ENCODE peak calls at places on chromosome 22, in five cellular contexts. T is GM12892, R is vagina, Z is thyroid gland, P is K562. D is an unnamed sample.

GRCh38 chr22:47065756-47066615 is 303.5 kb downstream of the TBC1D22A start:
- DNase-seq in T (no peak), R (no peak), Z (no peak), P (no peak), D (no peak)

GRCh38 chr22:19495562-19496323 is 16.0 kb downstream of the CDC45 start:
- DNase-seq in T (no peak), R (no peak), Z (no peak), P (no peak), D (no peak)

GRCh38 chr22:40512426-40513136 is 123.9 kb downstream of the MRTFA start:
- DNase-seq in T (no peak), R (peak), Z (no peak), P (no peak), D (no peak)

GRCh38 chr22:22957090-22957489 is 69.5 kb downstream of the IGLL5 start:
- DNase-seq in T (no peak), R (no peak), Z (no peak), P (no peak), D (no peak)

GRCh38 chr22:50102946-50103345 is 13.1 kb downstream of the MOV10L1 start:
- DNase-seq in T (no peak), R (no peak), Z (peak), P (peak), D (no peak)

GRCh38 chr22:50581950-50582561 is 593 bp downstream of the CHKB start:
- DNase-seq in T (no peak), R (no peak), Z (no peak), P (no peak), D (no peak)

GRCh38 chr22:50724616-50725015 is 13.4 kb upstream of the ACR start:
- DNase-seq in T (no peak), R (no peak), Z (no peak), P (no peak), D (no peak)

GRCh38 chr22:31646186-31647019 is 15.6 kb downstream of the PISD start:
- DNase-seq in T (no peak), R (no peak), Z (no peak), P (peak), D (peak)

GRCh38 chr22:49205401-49205800 is 622.3 kb downstream of the BRD1 start:
- DNase-seq in T (no peak), R (peak), Z (no peak), P (no peak), D (no peak)

GRCh38 chr22:26671317-26672059 is 14.1 kb downstream of the MIAT start:
- DNase-seq in T (peak), R (no peak), Z (peak), P (no peak), D (no peak)
- TF ChIP-seq POLR2A in T (peak), R (no peak), Z (no peak), P (no peak), D (no peak)

GRCh38 chr22:48099251-48099650 is 1336.8 kb downstream of the TBC1D22A start:
- DNase-seq in T (no peak), R (no peak), Z (no peak), P (no peak), D (no peak)

GRCh38 chr22:48098936-48099245 is 1336.4 kb downstream of the TBC1D22A start:
- DNase-seq in T (peak), R (no peak), Z (no peak), P (no peak), D (no peak)

GRCh38 chr22:48097723-48098122 is 1335.3 kb downstream of the TBC1D22A start:
- DNase-seq in T (no peak), R (no peak), Z (no peak), P (no peak), D (no peak)

GRCh38 chr22:48099671-48100070 is 1337.2 kb downstream of the TBC1D22A start:
- DNase-seq in T (no peak), R (no peak), Z (no peak), P (no peak), D (no peak)

GRCh38 chr22:48098243-48098935 is 1335.9 kb downstream of the TBC1D22A start:
- DNase-seq in T (peak), R (no peak), Z (no peak), P (no peak), D (no peak)
- TF ChIP-seq POLR2A in T (no peak), R (no peak), Z (no peak), P (no peak), D (no peak)

DNA sequence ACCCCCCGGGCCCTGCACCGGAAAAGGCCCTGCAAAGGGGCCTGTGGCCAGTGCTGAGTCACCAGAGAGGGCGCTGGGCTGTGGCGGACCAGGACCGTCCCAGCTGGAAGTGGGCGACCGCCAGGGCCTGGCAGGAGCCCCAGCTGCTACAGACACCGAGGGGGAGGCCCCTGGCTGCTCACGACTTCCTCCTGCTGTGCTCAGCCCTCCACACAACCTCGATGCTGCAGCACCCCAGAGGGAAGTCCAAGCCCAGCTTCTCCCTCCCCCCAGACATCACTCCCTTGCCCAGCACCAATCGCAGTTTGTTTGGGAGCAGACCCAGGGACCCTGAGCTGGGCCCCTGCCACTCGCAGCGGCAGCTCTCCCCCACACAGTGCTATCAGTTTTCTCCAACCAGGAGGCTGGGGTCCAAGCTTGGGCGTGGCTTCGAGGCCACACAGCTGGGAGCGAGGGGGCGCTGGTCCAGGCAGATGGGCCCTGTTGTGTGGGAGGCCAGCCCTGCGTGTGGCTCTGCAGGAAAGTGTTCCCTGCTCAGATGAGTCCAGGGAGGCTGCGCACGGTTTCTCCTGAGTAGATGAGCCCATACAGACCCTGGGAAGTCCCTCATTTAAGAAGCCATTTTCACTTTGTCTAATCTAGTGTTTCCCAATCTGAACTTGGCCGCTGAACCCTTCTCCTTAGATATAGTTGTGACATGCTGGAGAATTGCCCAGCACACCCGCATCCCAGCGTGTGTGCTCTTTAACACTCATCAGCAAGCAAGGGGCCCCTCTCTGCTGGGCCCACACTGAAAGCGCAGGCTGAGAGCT is 5.6 kb upstream of the SH3BP1 start:
- DNase-seq in T (peak), R (peak), Z (peak), P (peak), D (peak)
- TF ChIP-seq POLR2A in T (peak), R (no peak), Z (no peak), P (peak), D (no peak)

DNA sequence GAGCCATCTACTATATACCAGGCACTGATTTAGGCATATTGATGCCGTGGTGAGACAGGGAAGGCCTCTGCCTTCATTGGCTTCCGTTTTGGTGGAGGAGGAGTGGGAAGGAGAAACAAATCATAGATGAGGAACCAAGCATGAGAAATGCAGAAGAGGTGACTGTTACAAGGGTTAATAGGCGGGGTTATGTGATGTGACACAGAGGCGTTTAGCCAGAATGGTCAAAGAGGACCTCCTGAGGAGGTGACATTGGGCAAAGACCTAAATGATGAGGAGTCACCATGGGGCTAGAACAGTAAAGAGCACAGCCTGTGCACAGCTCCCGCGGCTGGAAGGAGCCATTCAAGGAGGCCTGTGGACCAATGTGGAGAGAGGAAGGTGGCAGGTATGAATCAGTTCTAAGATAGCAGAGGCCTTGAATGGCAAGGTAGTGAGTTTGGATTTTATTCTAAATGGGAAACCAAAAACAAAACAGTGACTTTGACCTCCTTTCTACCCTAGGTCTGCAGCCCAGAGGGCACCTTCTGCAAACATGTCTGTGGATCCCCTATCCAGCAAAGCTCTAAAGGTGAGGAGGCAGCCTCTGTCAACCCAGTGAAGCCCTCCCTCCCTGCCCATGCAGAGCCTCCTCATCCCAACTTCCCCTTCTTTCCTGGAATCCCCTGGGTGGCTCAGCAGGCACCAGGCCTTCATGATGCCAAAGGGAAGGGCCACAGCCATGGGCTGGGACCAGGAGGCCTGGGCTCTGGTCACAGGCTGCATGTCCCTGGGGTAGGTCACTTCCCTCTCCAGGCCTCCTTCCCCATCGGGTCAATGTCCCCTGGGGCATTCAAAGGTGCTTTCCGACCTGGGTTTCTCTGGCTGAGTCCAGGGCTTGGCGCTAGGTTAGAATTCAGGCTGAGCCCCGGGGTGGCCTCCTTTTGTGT is 11.8 kb downstream of the MAFF start:
- DNase-seq in T (no peak), R (no peak), Z (no peak), P (peak), D (no peak)
- TF ChIP-seq POLR2A in T (no peak), R (no peak), Z (no peak), P (no peak), D (no peak)

GRCh38 chr22:29607426-29607825 is 4.0 kb downstream of the NF2 start:
- DNase-seq in T (no peak), R (no peak), Z (no peak), P (no peak), D (no peak)

GRCh38 chr22:29606320-29606719 is 2.9 kb downstream of the NF2 start:
- DNase-seq in T (no peak), R (no peak), Z (no peak), P (no peak), D (no peak)

GRCh38 chr22:29605236-29605850 is 1.9 kb downstream of the NF2 start:
- DNase-seq in T (no peak), R (no peak), Z (no peak), P (no peak), D (no peak)

GRCh38 chr22:29600846-29601245 is 2.6 kb upstream of the NF2 start:
- DNase-seq in T (no peak), R (no peak), Z (no peak), P (no peak), D (no peak)

GRCh38 chr22:29603358-29604191 is at the start of gene NF2:
- DNase-seq in T (peak), R (peak), Z (peak), P (peak), D (peak)
- TF ChIP-seq POLR2A in T (peak), R (no peak), Z (peak), P (peak), D (peak)